ENCODE peak calls at places on chromosomes 3 and 15, in four cellular contexts. V is K562, S is GM12878, O is A549. Y is an unnamed sample.

GRCh38 chr15:52803543-52804306 is 13.6 kb upstream of the ONECUT1 start:
- DNase-seq in V (no peak), S (no peak), O (no peak), Y (no peak)

GRCh38 chr3:46928297-46928696 is 48.2 kb downstream of the CCDC12 start:
- DNase-seq in V (no peak), S (peak), O (no peak), Y (no peak)

GRCh38 chr3:160225181-160226025 is at the start of gene C3orf80:
- DNase-seq in V (peak), S (no peak), O (peak), Y (peak)

GRCh38 chr3:38109580-38110313 is 27.2 kb downstream of the ACAA1 start:
- DNase-seq in V (no peak), S (no peak), O (no peak), Y (no peak)

GRCh38 chr3:24479816-24480215 is 14.8 kb downstream of the THRB start:
- DNase-seq in V (no peak), S (no peak), O (no peak), Y (no peak)

GRCh38 chr15:77012868-77013267 is 17.9 kb downstream of the PSTPIP1 start:
- DNase-seq in V (no peak), S (no peak), O (no peak), Y (no peak)

GRCh38 chr3:5122030-5122740 is at the start of gene ARL8B:
- DNase-seq in V (peak), S (no peak), O (peak), Y (peak)

GRCh38 chr15:58361291-58361759 is 70.5 kb upstream of the LIPC start:
- DNase-seq in V (no peak), S (no peak), O (no peak), Y (no peak)

GRCh38 chr15:99443768-99444446 is 121.9 kb upstream of the MEF2A start:
- DNase-seq in V (no peak), S (no peak), O (no peak), Y (no peak)

GRCh38 chr3:87426916-87427315 is 150.5 kb upstream of the POU1F1 start:
- DNase-seq in V (no peak), S (no peak), O (peak), Y (no peak)

GRCh38 chr15:70253461-70254156 is 155.9 kb upstream of the TLE3 start:
- DNase-seq in V (no peak), S (no peak), O (no peak), Y (no peak)

GRCh38 chr3:65559643-65560042 is 479.1 kb downstream of the MAGI1 start:
- DNase-seq in V (no peak), S (no peak), O (no peak), Y (no peak)

GRCh38 chr3:31041161-31041978 is 146.9 kb upstream of the GADL1 start:
- DNase-seq in V (no peak), S (no peak), O (peak), Y (peak)

GRCh38 chr3:104388624-104389023 is 978.1 kb upstream of the ALCAM start:
- DNase-seq in V (no peak), S (no peak), O (no peak), Y (no peak)

GRCh38 chr15:90691982-90692773 is 25.0 kb upstream of the BLM start:
- DNase-seq in V (no peak), S (peak), O (no peak), Y (no peak)

GRCh38 chr15:81483496-81483895 is 109.5 kb upstream of the TMC3 start:
- DNase-seq in V (no peak), S (no peak), O (no peak), Y (no peak)

GRCh38 chr3:45906681-45907220 is 20.4 kb downstream of the CCR9 start:
- DNase-seq in V (peak), S (no peak), O (no peak), Y (peak)

GRCh38 chr3:72746412-72747411 is 101.5 kb downstream of the SHQ1 start:
- DNase-seq in V (no peak), S (no peak), O (no peak), Y (no peak)

GRCh38 chr3:72748659-72749058 is 99.6 kb downstream of the SHQ1 start:
- DNase-seq in V (no peak), S (no peak), O (no peak), Y (no peak)

GRCh38 chr3:72739521-72740466 is 108.5 kb downstream of the SHQ1 start:
- DNase-seq in V (peak), S (no peak), O (peak), Y (no peak)

GRCh38 chr3:72745146-72745976 is 102.9 kb downstream of the SHQ1 start:
- DNase-seq in V (no peak), S (no peak), O (no peak), Y (no peak)

GRCh38 chr3:72744330-72744729 is 103.9 kb downstream of the SHQ1 start:
- DNase-seq in V (no peak), S (no peak), O (no peak), Y (peak)
- TF ChIP-seq POLR2AphosphoS2 in V (no peak), S (no peak), O (no peak), Y (no peak)

DNA sequence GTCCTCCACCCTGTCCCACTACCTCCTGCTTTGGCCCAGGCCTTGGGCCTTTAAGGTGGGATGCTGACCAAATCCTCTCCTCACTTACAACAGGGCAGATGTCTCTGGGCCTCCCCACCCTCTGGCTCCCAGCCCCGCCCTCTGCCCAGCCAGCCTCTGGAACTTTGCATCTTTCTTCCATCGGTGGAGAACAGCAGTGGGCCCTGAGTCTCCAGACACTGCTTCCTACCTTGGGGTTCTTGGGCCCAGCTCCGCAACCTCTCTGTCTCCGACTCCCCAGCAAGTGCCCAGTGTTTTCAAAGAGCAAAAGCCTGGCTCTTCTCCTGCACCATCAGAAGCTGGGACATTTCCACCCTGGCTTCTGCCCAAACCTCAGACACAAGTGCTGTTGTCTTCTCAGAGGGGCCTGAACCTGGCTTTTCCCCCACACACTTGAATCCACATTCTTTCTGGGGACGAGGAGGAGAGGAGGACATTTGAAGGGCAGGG is 33.1 kb downstream of the MRAS start:
- DNase-seq in V (no peak), S (no peak), O (no peak), Y (no peak)
- TF ChIP-seq POLR2AphosphoS2 in V (no peak), S (no peak), O (no peak), Y (no peak)

GRCh38 chr3:52191663-52192062 is 6.3 kb upstream of the ALAS1 start:
- DNase-seq in V (no peak), S (no peak), O (no peak), Y (no peak)
- TF ChIP-seq POLR2AphosphoS2 in V (no peak), S (no peak), O (no peak), Y (no peak)

GRCh38 chr15:101354891-101355623 is 60.0 kb upstream of the SNRPA1 start:
- DNase-seq in V (no peak), S (no peak), O (no peak), Y (no peak)
- TF ChIP-seq POLR2AphosphoS2 in V (no peak), S (no peak), O (no peak), Y (no peak)

GRCh38 chr3:190877925-190878324 is 15.4 kb upstream of the GMNC start:
- DNase-seq in V (peak), S (no peak), O (peak), Y (no peak)
- TF ChIP-seq POLR2AphosphoS2 in V (no peak), S (no peak), O (no peak), Y (no peak)

DNA sequence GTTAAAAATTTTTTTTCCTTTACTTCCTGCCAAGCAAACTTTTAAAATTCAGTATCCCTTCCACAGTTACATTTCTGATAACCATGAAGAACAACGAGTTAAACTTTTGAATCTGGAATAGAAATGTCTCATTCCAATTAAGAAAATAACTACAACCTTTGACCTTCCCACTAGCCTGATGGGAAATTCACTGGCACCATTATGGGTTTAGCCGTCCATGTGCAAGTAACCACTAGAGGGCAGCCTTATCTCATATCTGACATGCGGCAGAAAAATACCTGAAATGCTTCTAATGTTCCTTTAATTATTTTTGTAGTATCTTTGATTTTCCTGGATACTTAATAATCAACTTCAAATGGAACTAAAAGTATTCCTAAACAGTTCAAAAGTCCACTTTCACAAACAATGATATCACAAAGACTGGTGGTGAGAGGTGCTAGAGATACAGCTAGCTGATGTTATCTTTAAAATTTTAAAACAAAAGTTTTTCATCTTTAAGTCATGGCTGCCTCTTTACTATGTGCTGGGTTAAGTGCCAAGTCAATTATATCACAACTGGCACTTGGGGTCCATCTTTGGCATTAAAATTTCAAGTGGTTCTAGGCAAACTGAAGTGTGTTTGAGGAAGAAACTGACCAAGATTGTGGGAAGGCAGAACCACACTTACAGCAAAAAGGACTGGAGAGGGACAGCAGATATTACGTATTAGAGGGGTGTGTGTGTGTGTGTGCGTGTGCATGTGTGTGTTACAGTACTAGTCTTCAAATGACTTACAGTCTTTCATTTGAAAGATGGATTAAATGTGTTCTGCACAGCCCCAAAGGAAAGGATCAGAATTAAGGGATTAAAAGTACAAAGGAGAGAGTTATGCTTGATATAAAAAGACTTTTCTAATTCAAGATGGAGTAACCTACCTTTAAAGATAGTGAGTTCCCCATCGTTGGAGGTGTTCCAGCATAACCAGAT is 107.1 kb upstream of the ICE2 start:
- DNase-seq in V (peak), S (no peak), O (peak), Y (peak)
- TF ChIP-seq POLR2AphosphoS2 in V (no peak), S (no peak), O (no peak), Y (no peak)

DNA sequence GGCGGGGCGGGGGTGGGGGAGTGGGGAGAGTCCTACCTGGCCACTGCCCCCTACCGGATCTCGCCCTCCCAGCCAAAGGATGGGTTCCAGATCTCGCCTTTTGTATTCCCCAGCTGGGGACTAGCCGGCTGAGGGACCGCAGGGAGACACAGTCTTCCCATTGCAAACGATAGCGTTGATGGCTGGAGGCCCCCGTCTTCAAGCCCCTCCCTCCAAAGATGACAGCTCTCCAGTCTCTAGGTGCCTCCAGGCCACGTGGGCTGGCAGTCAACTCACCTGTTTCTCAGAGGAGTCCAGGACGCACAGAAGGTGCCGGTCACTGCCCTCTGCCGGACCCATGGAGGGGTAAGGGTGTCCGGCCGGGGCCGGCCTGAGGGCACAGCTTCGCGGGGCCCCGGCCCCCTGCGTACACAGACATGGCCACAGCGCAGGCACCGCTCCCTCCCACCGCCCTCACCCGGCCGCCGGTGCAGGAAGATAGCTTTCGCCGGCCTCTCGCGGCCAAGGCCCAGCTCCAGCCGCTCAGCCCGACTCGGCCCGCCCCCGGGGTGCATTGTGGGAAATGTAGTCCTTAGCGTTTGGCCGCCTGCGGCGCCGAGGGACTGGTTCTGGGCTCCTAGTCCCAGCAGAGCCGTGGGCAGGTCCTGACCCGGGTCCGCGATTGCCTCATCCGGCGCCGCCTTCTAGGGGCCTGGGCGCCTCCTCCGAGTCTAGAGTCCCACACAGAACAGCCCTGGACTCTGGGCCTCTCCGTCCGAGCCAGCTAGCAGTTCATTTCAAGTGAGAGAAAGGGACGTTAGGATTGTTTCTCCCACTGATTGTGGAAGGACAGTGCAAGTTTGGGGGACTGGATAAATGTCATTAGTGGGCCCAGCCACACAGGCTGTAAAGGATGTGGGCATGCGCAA is at the start of gene MON1A:
- DNase-seq in V (peak), S (peak), O (peak), Y (peak)
- TF ChIP-seq POLR2AphosphoS2 in V (no peak), S (no peak), O (no peak), Y (no peak)

DNA sequence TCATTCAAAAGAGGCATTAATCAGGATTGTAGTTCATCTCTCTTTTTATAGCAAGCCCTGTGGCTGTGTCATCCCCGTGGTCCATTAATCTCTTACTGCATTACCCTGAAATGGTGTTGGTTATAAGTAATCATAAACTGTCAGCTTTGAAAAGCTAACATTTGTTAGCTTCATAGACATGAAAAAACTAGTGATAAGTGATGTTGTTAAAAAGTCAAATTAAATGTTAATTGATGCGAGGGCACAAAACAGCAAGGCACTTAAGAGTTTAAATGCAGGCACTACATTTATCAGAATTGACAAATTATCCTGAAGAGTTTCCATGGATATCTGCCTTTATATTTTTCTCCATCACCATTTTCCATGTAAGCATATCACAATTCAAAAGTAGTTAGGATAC is 193.1 kb downstream of the OTOL1 start:
- DNase-seq in V (no peak), S (no peak), O (no peak), Y (no peak)
- TF ChIP-seq POLR2AphosphoS2 in V (no peak), S (no peak), O (no peak), Y (no peak)

DNA sequence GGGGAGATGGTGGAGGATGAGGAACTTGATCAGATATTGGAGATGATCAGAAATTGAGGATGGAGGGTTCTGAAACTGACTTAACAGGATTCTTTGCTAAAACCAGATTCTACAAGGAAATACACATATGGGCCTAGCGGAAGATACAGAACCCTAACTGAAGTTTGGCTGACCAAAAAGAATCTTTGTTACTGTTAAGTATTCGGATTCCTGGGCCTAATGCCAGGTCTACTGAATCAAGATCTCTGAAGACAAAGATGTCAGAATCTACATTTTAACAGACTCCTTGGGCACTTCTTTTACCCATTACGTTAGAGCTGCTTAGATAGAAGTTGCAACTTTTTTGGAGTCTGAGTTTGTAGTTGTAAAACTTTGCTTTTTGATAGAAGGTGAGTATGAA is 137.7 kb downstream of the FNDC3B start:
- DNase-seq in V (no peak), S (no peak), O (no peak), Y (no peak)
- TF ChIP-seq POLR2AphosphoS2 in V (no peak), S (no peak), O (no peak), Y (no peak)

GRCh38 chr3:69997486-69998307 is 1.8 kb upstream of the SAMMSON start:
- DNase-seq in V (no peak), S (no peak), O (no peak), Y (no peak)
- TF ChIP-seq POLR2AphosphoS2 in V (no peak), S (no peak), O (no peak), Y (no peak)

Y was measured in HepG2.